ENCODE peak calls at places on chromosomes 4 and X, in five cellular contexts. One of them, this sample, is unnamed.

GRCh38 chrX:151899622-151900021 is 13.1 kb upstream of the MAGEA4 start:
- DNase-seq in A549: no peak
- DNase-seq in GM12878: no peak
- DNase-seq in K562: no peak
- DNase-seq in HepG2: no peak
- DNase-seq in this sample: no peak

GRCh38 chrX:5113128-5113527 is 1115.5 kb downstream of the NLGN4X start:
- DNase-seq in A549: peak; percentile 11
- DNase-seq in GM12878: no peak
- DNase-seq in K562: peak; percentile 1
- DNase-seq in HepG2: no peak
- DNase-seq in this sample: no peak

GRCh38 chr4:107153228-107153627 is 117.1 kb upstream of the DKK2 start:
- DNase-seq in A549: no peak
- DNase-seq in GM12878: no peak
- DNase-seq in K562: no peak
- DNase-seq in HepG2: peak; percentile 11
- DNase-seq in this sample: peak; percentile 58

GRCh38 chrX:56726609-56727008 is 2.4 kb upstream of the NBDY start:
- DNase-seq in A549: peak; percentile 24
- DNase-seq in GM12878: no peak
- DNase-seq in K562: peak; percentile 21
- DNase-seq in HepG2: peak; percentile 41
- DNase-seq in this sample: no peak

GRCh38 chr4:1651609-1652008 is 32.5 kb downstream of the FAM53A start:
- DNase-seq in A549: no peak
- DNase-seq in GM12878: no peak
- DNase-seq in K562: no peak
- DNase-seq in HepG2: no peak
- DNase-seq in this sample: no peak

GRCh38 chrX:10636337-10636736 is 16.0 kb upstream of the MID1 start:
- DNase-seq in A549: peak; percentile 71
- DNase-seq in GM12878: no peak
- DNase-seq in K562: peak; percentile 16
- DNase-seq in HepG2: no peak
- DNase-seq in this sample: no peak

GRCh38 chr4:8315343-8316250 is 46.0 kb downstream of the HTRA3 start:
- DNase-seq in A549: peak; percentile 60
- DNase-seq in GM12878: no peak
- DNase-seq in K562: no peak
- DNase-seq in HepG2: peak; percentile 62
- DNase-seq in this sample: peak; percentile 58

GRCh38 chr4:159342374-159342773 is 239.5 kb downstream of the RAPGEF2 start:
- DNase-seq in A549: no peak
- DNase-seq in GM12878: no peak
- DNase-seq in K562: no peak
- DNase-seq in HepG2: no peak
- DNase-seq in this sample: no peak

GRCh38 chrX:71253253-71254091 is 468 bp downstream of the ZMYM3 start:
- DNase-seq in A549: peak; percentile 47
- DNase-seq in GM12878: no peak
- DNase-seq in K562: peak; percentile 71
- DNase-seq in HepG2: peak; percentile 13
- DNase-seq in this sample: no peak

GRCh38 chr4:177532363-177532762 is 90.1 kb upstream of the AGA start:
- DNase-seq in A549: no peak
- DNase-seq in GM12878: no peak
- DNase-seq in K562: no peak
- DNase-seq in HepG2: no peak
- DNase-seq in this sample: no peak

GRCh38 chr4:6595897-6596537 is 21.0 kb downstream of the MAN2B2 start:
- DNase-seq in A549: peak; percentile 17
- DNase-seq in GM12878: no peak
- DNase-seq in K562: peak; percentile 97
- DNase-seq in HepG2: no peak
- DNase-seq in this sample: no peak

GRCh38 chrX:107000013-107000515 is at the start of gene MORC4:
- DNase-seq in A549: peak; percentile 34
- DNase-seq in GM12878: no peak
- DNase-seq in K562: peak; percentile 3
- DNase-seq in HepG2: peak; percentile 65
- DNase-seq in this sample: peak; percentile 58

GRCh38 chr4:156109943-156110925 is 156.6 kb upstream of the CTSO start:
- DNase-seq in A549: peak; percentile 2
- DNase-seq in GM12878: no peak
- DNase-seq in K562: no peak
- DNase-seq in HepG2: no peak
- DNase-seq in this sample: peak; percentile 68

GRCh38 chr4:162497564-162498167 is 333.9 kb upstream of the FSTL5 start:
- DNase-seq in A549: peak; percentile 5
- DNase-seq in GM12878: no peak
- DNase-seq in K562: peak; percentile 1
- DNase-seq in HepG2: peak; percentile 30
- DNase-seq in this sample: no peak

GRCh38 chr4:31461425-31461824 is 741.3 kb downstream of the PCDH7 start:
- DNase-seq in A549: no peak
- DNase-seq in GM12878: no peak
- DNase-seq in K562: no peak
- DNase-seq in HepG2: no peak
- DNase-seq in this sample: no peak

GRCh38 chrX:51461053-51462050 is 35.0 kb downstream of the NUDT11 start:
- DNase-seq in A549: peak; percentile 12
- DNase-seq in GM12878: no peak
- DNase-seq in K562: peak; percentile 17
- DNase-seq in HepG2: peak; percentile 6
- DNase-seq in this sample: no peak

GRCh38 chrX:52574416-52575275 is 57.8 kb upstream of the XAGE1B start:
- DNase-seq in A549: peak; percentile 36
- DNase-seq in GM12878: peak; percentile 2
- DNase-seq in K562: peak; percentile 31
- DNase-seq in HepG2: peak; percentile 39
- DNase-seq in this sample: no peak

DNA sequence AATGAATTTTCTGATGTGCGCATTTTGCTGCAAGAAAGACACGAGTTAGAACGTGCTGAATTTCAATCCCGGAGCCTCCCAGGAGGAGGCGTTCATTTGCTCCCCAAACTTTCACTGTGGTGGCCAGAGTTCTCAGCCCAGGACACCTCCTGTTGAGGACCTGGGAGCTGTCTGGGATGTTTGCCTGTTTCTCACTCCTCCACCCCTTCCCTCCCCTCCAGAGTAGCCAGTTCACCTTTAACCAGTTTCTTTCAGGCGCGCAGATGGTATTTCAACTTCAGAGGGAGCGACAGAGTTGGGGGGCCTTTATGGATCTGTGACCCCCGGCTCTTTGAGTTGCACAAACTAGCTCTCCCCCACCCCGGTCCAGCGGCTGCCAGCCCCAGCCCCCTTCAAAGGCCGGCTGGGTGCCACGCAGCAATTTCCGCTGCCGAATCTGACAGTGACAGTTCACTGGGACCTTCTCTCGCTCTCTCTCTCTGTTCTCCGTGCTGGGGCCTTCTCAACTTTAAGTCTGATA is 99.9 kb upstream of the STX18 start:
- DNase-seq in A549: no peak
- DNase-seq in GM12878: no peak
- DNase-seq in K562: no peak
- DNase-seq in HepG2: peak; percentile 78
- DNase-seq in this sample: no peak
- TF ChIP-seq CHD2 in A549: no peak
- TF ChIP-seq CHD2 in GM12878: no peak
- TF ChIP-seq CHD2 in K562: no peak
- TF ChIP-seq CHD2 in HepG2: no peak
- TF ChIP-seq CHD2 in this sample: no peak

DNA sequence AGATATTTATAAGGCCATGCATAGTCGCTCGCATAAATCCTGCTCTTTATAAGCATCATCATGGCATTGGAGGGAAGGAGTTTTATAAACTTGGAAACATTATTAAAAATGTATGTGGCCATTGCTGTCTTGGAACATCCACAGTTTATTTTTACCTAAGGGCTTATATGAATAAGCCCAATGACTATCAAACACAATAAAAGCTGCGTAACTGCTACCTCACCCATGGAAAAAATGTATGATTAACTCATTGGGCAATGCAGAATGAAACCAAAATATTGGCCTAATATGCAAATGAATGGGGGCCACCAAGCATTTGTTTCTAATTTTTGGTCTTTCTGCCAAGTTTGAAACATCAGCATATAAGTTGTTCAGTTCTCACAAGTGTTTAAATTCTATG is 19.1 kb downstream of the GEMIN8 start:
- DNase-seq in A549: no peak
- DNase-seq in GM12878: no peak
- DNase-seq in K562: no peak
- DNase-seq in HepG2: no peak
- DNase-seq in this sample: no peak
- H3K4me1 ChIP-seq in A549: no peaks in the 10 kb centered on the region
- H3K4me1 ChIP-seq in GM12878: no peaks in the 10 kb centered on the region
- H3K4me1 ChIP-seq in K562: no peaks in the 10 kb centered on the region
- H3K4me1 ChIP-seq in HepG2: no peaks in the 10 kb centered on the region
- H3K4me1 ChIP-seq in this sample: no peaks in the 10 kb centered on the region

DNA sequence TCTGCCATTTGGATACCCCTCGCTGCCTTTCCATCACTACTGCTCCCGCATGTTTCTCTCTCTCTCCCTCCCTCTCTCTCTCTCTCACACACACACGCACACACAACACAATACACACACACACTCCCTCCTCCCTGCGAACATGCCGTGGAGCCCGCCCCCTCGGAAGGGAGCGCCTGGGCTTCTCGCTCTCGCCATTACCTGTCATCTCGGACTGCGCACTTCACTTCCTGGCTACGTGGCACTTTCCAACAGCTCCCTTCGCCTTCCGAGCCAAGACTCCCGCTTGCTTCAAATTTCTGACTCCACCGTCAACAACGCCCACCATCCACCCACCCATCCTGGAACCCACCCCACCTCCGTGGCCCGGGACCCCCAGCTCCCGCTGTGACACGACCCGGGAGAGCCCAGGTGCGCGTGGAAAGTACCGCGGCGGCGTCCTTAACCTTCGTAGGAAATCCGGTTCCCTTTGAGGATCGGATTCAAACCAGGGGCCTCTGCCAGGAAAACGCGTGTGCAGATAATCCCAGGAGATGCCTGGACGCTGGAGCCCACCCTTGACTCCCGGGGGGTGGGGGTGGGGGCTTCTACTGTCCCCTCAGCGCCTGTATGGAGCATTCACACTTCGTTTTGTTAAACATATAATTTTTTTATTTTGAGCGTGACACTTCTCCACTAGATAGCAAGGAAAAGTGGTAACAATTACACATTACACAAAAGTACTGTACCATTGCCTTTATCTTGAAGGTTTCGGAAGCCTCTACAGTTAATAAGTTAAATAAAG is 12.5 kb downstream of the ARX start:
- DNase-seq in A549: no peak
- DNase-seq in GM12878: no peak
- DNase-seq in K562: no peak
- DNase-seq in HepG2: no peak
- DNase-seq in this sample: no peak
- TF ChIP-seq POLR2A in A549: no peak
- TF ChIP-seq POLR2A in GM12878: no peak
- TF ChIP-seq POLR2A in K562: no peak
- TF ChIP-seq POLR2A in HepG2: no peak
- TF ChIP-seq POLR2A in this sample: no peak

GRCh38 chr4:153929651-153930050 is 140.8 kb upstream of the SFRP2 start:
- DNase-seq in A549: no peak
- DNase-seq in GM12878: no peak
- DNase-seq in K562: no peak
- DNase-seq in HepG2: no peak
- DNase-seq in this sample: no peak
- TF ChIP-seq CHD2 in A549: no peak
- TF ChIP-seq CHD2 in GM12878: no peak
- TF ChIP-seq CHD2 in K562: no peak
- TF ChIP-seq CHD2 in HepG2: no peak
- TF ChIP-seq CHD2 in this sample: no peak

This sample was measured in H1.